ENCODE peak calls at places on chromosome 19, in eight cellular contexts. F is NCI-H2081; V is AG09319; W is RWPE1; O is omental fat pad; G is activated CD4-positive, alpha-beta T cell treated with anti-CD3 and anti-CD28 coated beads for 48 hours; U is GM12865; M is stromal cell of bone marrow. K is an unnamed sample.

GRCh38 chr19:29188704-29189375 is 24.1 kb downstream of the UQCRFS1 start:
- DNase-seq in G (no peak), U (no peak), V (no peak), F (no peak), M (peak), W (no peak), O (no peak), K (no peak)

GRCh38 chr19:16001481-16002312 is 52.9 kb downstream of the OR10H4 start:
- DNase-seq in V (peak), W (peak), O (no peak), U (peak), M (peak), F (no peak), G (peak), K (no peak)

GRCh38 chr19:8566855-8567254 is 10.4 kb downstream of the MYO1F start:
- DNase-seq in U (no peak), G (no peak), F (no peak), M (no peak), W (no peak), O (no peak), V (no peak), K (no peak)

GRCh38 chr19:11519138-11519537 is 9.8 kb downstream of the ECSIT start:
- DNase-seq in W (no peak), M (no peak), O (no peak), U (no peak), V (no peak), G (no peak), F (no peak), K (no peak)

GRCh38 chr19:31270897-31271568 is 78.2 kb downstream of the TSHZ3 start:
- DNase-seq in W (no peak), M (peak), U (no peak), V (no peak), F (no peak), G (no peak), O (peak), K (no peak)

GRCh38 chr19:2529473-2529918 is 53.6 kb downstream of the GADD45B start:
- DNase-seq in U (peak), V (peak), F (no peak), O (no peak), M (peak), G (no peak), W (peak), K (peak)

GRCh38 chr19:989381-990081 is 5.4 kb downstream of the WDR18 start:
- DNase-seq in M (no peak), U (no peak), V (no peak), F (no peak), O (no peak), G (no peak), W (no peak), K (no peak)

GRCh38 chr19:17294051-17294891 is 9.0 kb downstream of the ABHD8 start:
- DNase-seq in O (no peak), G (peak), F (no peak), W (peak), V (no peak), U (peak), M (no peak), K (no peak)

GRCh38 chr19:1164684-1165531 is 9.2 kb downstream of the SBNO2 start:
- DNase-seq in U (no peak), O (no peak), M (no peak), W (no peak), G (no peak), F (no peak), V (no peak), K (no peak)

GRCh38 chr19:51094696-51095279 is 12.1 kb upstream of the KLK14 start:
- DNase-seq in W (peak), U (peak), V (no peak), M (no peak), F (no peak), G (peak), O (no peak), K (no peak)

GRCh38 chr19:53102701-53103140 is 501 bp downstream of the ZNF160 start:
- DNase-seq in M (peak), V (no peak), O (no peak), G (peak), U (peak), W (peak), F (peak), K (no peak)

GRCh38 chr19:10449037-10449436 is 28.7 kb downstream of the PDE4A start:
- DNase-seq in M (no peak), V (no peak), W (no peak), F (no peak), O (no peak), G (no peak), U (no peak), K (no peak)

GRCh38 chr19:1555802-1556638 is 12.1 kb downstream of the MEX3D start:
- DNase-seq in O (no peak), G (no peak), U (no peak), V (no peak), F (no peak), W (no peak), M (no peak), K (no peak)

GRCh38 chr19:44258835-44259413 is 762 bp upstream of the ZNF233 start:
- DNase-seq in U (no peak), G (no peak), F (no peak), V (no peak), W (no peak), O (no peak), M (no peak), K (no peak)

GRCh38 chr19:11264452-11265176 is 2.3 kb upstream of the DOCK6 start:
- DNase-seq in W (peak), F (no peak), V (no peak), U (peak), O (no peak), M (no peak), G (no peak), K (no peak)

GRCh38 chr19:17743874-17744273 is 7.4 kb upstream of the FCHO1 start:
- DNase-seq in F (no peak), U (no peak), V (no peak), M (peak), W (no peak), O (no peak), G (no peak), K (no peak)

GRCh38 chr19:10751109-10751972 is 33.5 kb downstream of the DNM2 start:
- DNase-seq in V (no peak), W (peak), M (no peak), G (no peak), O (no peak), F (no peak), U (no peak), K (no peak)

GRCh38 chr19:51311388-51312257 is at the start of gene IGLON5:
- DNase-seq in M (no peak), O (no peak), G (no peak), U (no peak), W (no peak), V (no peak), F (no peak), K (no peak)

GRCh38 chr19:1073956-1074511 is 7.1 kb downstream of the ARHGAP45 start:
- DNase-seq in U (no peak), F (no peak), G (no peak), V (no peak), O (no peak), M (no peak), W (no peak), K (no peak)

GRCh38 chr19:6890938-6891337 is 3.6 kb downstream of the ADGRE1 start:
- DNase-seq in V (no peak), F (no peak), W (no peak), O (no peak), U (no peak), G (peak), M (no peak), K (no peak)

GRCh38 chr19:16315825-16316505 is 8.7 kb upstream of the KLF2 start:
- DNase-seq in O (no peak), F (no peak), V (peak), W (peak), U (no peak), G (no peak), M (peak), K (no peak)

GRCh38 chr19:50513746-50514345 is at the start of gene ASPDH:
- DNase-seq in W (no peak), F (no peak), O (no peak), M (no peak), U (no peak), V (no peak), G (no peak), K (no peak)

GRCh38 chr19:403221-404036 is 5.5 kb downstream of the C2CD4C start:
- DNase-seq in O (no peak), W (no peak), U (no peak), F (peak), G (no peak), V (no peak), M (no peak), K (no peak)

GRCh38 chr19:50817941-50818858 is 5.4 kb downstream of the KLK1 start:
- DNase-seq in V (no peak), W (no peak), G (peak), M (no peak), O (no peak), F (peak), U (peak), K (no peak)

GRCh38 chr19:43610493-43610892 is 1.4 kb upstream of the SRRM5 start:
- DNase-seq in F (no peak), U (no peak), G (no peak), W (no peak), O (no peak), V (no peak), M (no peak), K (no peak)

GRCh38 chr19:4363571-4364304 is 20.4 kb downstream of the MPND start:
- DNase-seq in G (no peak), U (no peak), W (no peak), F (no peak), M (no peak), V (no peak), O (no peak), K (no peak)